ENCODE peak calls at places on chromosomes 7 and 10, in ten cellular contexts. H, T, U, V, W, Y, O, K, N and C are unnamed samples.

GRCh38 chr7:28112883-28113540 is 67.6 kb downstream of the JAZF1 start:
- DNase-seq in H (no peak), T (peak; percentile 34), U (no peak), V (no peak), W (no peak), Y (no peak), O (no peak), K (no peak), N (no peak), C (no peak)

GRCh38 chr7:127799535-127800305 is 147.7 kb downstream of the SND1 start:
- DNase-seq in H (no peak), T (peak; percentile 70), U (no peak), V (no peak), W (no peak), Y (no peak), O (no peak), K (no peak), N (no peak), C (no peak)

GRCh38 chr10:103859161-103860141 is 4.1 kb upstream of the SH3PXD2A start:
- DNase-seq in H (no peak), T (peak; percentile 71), U (no peak), V (no peak), W (no peak), Y (no peak), O (peak; percentile 79), K (peak; percentile 81), N (no peak), C (peak; percentile 76)

GRCh38 chr7:77651544-77652162 is 44.6 kb upstream of the RSBN1L start:
- DNase-seq in H (no peak), T (peak; percentile 61), U (no peak), V (no peak), W (no peak), Y (no peak), O (peak; percentile 63), K (peak; percentile 44), N (no peak), C (peak; percentile 55)

GRCh38 chr7:1431644-1432380 is 27.5 kb downstream of the MICALL2 start:
- DNase-seq in H (no peak), T (no peak), U (no peak), V (no peak), W (peak; percentile 59), Y (no peak), O (no peak), K (no peak), N (no peak), C (no peak)

GRCh38 chr7:41977165-41977651 is 259.8 kb downstream of the GLI3 start:
- DNase-seq in H (no peak), T (peak; percentile 43), U (no peak), V (no peak), W (no peak), Y (no peak), O (peak; percentile 80), K (peak; percentile 80), N (no peak), C (peak; percentile 59)

GRCh38 chr7:351256-351655 is 61.3 kb downstream of the FOXL3 start:
- DNase-seq in H (no peak), T (no peak), U (no peak), V (no peak), W (no peak), Y (no peak), O (no peak), K (no peak), N (no peak), C (no peak)

GRCh38 chr7:21013765-21014502 is 227.2 kb upstream of the SP8 start:
- DNase-seq in H (no peak), T (no peak), U (no peak), V (no peak), W (no peak), Y (no peak), O (no peak), K (no peak), N (no peak), C (no peak)

GRCh38 chr10:45454262-45454661 is 80.2 kb downstream of the ALOX5 start:
- DNase-seq in H (no peak), T (no peak), U (no peak), V (no peak), W (no peak), Y (no peak), O (no peak), K (no peak), N (no peak), C (no peak)

GRCh38 chr7:78018541-78019456 is 220.2 kb downstream of the PHTF2 start:
- DNase-seq in H (no peak), T (peak; percentile 52), U (peak; percentile 86), V (no peak), W (no peak), Y (no peak), O (peak; percentile 37), K (peak; percentile 36), N (peak; percentile 28), C (no peak)

GRCh38 chr10:99694171-99694570 is 34.9 kb downstream of the ENTPD7 start:
- DNase-seq in H (no peak), T (no peak), U (no peak), V (peak; percentile 81), W (peak; percentile 35), Y (no peak), O (no peak), K (no peak), N (no peak), C (no peak)

DNA sequence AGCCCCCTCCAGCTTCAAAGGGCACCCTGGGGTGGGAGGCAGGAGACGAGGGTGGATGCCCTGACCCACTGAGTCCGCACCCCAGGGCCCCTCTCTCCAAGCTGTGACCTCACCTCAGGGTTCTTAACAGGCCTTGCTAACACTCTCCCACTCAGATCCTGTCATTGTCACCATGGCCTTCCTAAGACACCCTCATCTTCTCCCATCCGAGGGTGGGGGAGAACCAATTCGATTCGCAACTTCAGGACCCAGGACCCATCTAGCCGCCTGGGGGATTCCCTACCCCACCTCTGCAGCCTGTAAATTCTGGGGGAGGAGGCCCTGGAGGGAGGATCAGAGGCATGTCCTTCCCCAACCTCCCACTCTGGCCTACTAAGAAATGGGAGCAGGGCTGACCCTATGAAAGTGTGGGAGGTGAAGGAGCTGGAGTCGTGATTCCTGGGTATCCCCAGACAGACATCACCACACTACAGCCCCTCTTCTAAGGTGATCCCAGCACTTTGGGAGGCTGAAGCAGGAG is 17.4 kb downstream of the TRIM8 start:
- DNase-seq in H (no peak), T (no peak), U (no peak), V (no peak), W (no peak), Y (no peak), O (no peak), K (no peak), N (no peak), C (no peak)
- H3K4me3 ChIP-seq in H (no peak overlapping the region), T (no peak overlapping the region), U (no peak overlapping the region), V (no peak overlapping the region), W (no peak overlapping the region), Y (no peak overlapping the region), O (no peak overlapping the region), K (no peak overlapping the region), N (peak overlapping the region; percentile 22), C (no peak overlapping the region)

GRCh38 chr7:101911800-101912705 is 94.6 kb downstream of the CUX1 start:
- DNase-seq in H (no peak), T (no peak), U (no peak), V (peak; percentile 72), W (no peak), Y (no peak), O (no peak), K (no peak), N (no peak), C (no peak)

GRCh38 chr7:101912711-101913110 is 95.3 kb downstream of the CUX1 start:
- DNase-seq in H (no peak), T (no peak), U (no peak), V (no peak), W (no peak), Y (no peak), O (no peak), K (no peak), N (no peak), C (no peak)

GRCh38 chr7:101915000-101915399 is 97.6 kb downstream of the CUX1 start:
- DNase-seq in H (no peak), T (peak; percentile 69), U (no peak), V (no peak), W (no peak), Y (no peak), O (no peak), K (peak; percentile 44), N (no peak), C (no peak)

GRCh38 chr7:101913247-101913721 is 95.9 kb downstream of the CUX1 start:
- DNase-seq in H (no peak), T (no peak), U (no peak), V (no peak), W (no peak), Y (no peak), O (no peak), K (no peak), N (no peak), C (no peak)

DNA sequence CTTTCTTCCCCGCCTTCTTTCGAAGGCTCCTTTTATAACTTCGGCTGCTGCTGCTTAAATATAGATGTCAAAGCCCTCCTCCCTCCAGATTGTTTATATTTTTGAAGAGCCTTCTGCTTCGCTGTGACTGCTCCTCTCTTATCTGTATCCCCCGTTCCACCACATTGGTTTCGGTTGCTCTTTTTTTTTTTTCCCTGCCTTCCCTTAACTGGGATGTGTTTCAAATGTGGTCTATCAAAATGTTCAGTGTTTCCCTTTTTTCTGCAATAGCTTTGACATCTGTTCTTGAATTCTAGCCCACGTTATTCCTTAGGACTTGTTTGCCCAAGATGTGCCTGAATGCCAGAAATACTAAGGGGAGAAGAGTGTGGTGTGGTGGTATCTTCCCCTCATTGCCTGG is 96.5 kb downstream of the CUX1 start:
- DNase-seq in H (no peak), T (no peak), U (no peak), V (no peak), W (no peak), Y (no peak), O (no peak), K (no peak), N (no peak), C (no peak)
- H3K4me3 ChIP-seq in H (no peak overlapping the region), T (no peak overlapping the region), U (no peak overlapping the region), V (no peak overlapping the region), W (no peak overlapping the region), Y (no peak overlapping the region), O (no peak overlapping the region), K (no peak overlapping the region), N (no peak overlapping the region), C (no peak overlapping the region)

DNA sequence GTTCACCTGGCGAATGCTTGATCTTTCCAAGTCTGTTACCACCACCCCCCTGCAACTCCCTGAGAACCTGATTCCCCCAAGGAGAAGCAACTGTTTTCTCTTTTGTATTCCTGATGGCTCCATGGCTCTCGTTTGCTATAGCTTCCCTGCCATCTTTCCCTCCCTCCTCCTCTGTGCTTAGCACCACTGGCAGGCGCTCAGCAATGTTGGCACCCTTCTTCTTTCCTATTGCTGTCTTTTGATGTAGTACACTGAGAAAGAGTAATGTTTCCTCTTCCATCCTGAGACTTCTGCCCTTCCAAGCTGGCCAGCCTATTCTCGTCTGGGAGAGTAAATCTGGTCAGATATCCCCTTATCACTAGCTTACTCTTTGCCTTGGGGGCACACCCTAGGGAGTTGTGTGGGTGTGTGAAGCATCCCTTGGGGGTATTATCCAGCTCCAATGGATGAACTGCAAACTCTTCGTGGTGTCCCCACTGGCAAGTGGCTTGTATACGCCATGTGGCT is 74.0 kb downstream of the BMPER start:
- DNase-seq in H (no peak), T (no peak), U (no peak), V (no peak), W (no peak), Y (no peak), O (no peak), K (peak; percentile 62), N (no peak), C (no peak)
- H3K4me3 ChIP-seq in H (no peak overlapping the region), T (peak overlapping the region; percentile 23), U (no peak overlapping the region), V (no peak overlapping the region), W (no peak overlapping the region), Y (no peak overlapping the region), O (no peak overlapping the region), K (no peak overlapping the region), N (no peak overlapping the region), C (no peak overlapping the region)

GRCh38 chr7:138663741-138664710 is 37.1 kb downstream of the SVOPL start:
- DNase-seq in H (no peak), T (peak; percentile 42), U (no peak), V (no peak), W (peak; percentile 90), Y (no peak), O (peak; percentile 78), K (peak; percentile 88), N (no peak), C (peak; percentile 68)
- H3K4me3 ChIP-seq in H (peak overlapping the region; percentile 37), T (no peak overlapping the region), U (peak overlapping the region; percentile 34), V (peak overlapping the region; percentile 32), W (peak overlapping the region; percentile 53), Y (peak overlapping the region; percentile 20), O (peak overlapping the region; percentile 65), K (peak overlapping the region; percentile 30), N (peak overlapping the region; percentile 2), C (peak overlapping the region; percentile 51)